ENCODE peak calls at places on chromosome 15, in four cellular contexts. B is tibial artery, U is pancreas, A is gastrocnemius medialis. F is an unnamed sample.

GRCh38 chr15:35674873-35675781 is 129.2 kb upstream of the DPH6 start:
- DNase-seq in U (no peak), B (no peak), A (no peak), F (peak)

GRCh38 chr15:85642693-85643058 is 152.0 kb downstream of the KLHL25 start:
- DNase-seq in B (peak), A (peak), U (no peak), F (peak)

GRCh38 chr15:75723171-75723846 is 10.7 kb upstream of the CSPG4 start:
- DNase-seq in U (no peak), B (peak), A (peak), F (no peak)

GRCh38 chr15:57398336-57398735 is 22.0 kb downstream of the CGNL1 start:
- DNase-seq in B (no peak), U (no peak), A (no peak), F (no peak)

GRCh38 chr15:70164910-70165791 is 67.4 kb upstream of the TLE3 start:
- DNase-seq in B (no peak), A (peak), U (peak), F (no peak)

GRCh38 chr15:57747206-57747605 is 40.7 kb downstream of the POLR2M start:
- DNase-seq in B (no peak), A (no peak), U (no peak), F (no peak)

GRCh38 chr15:29774900-29775299 is 47.4 kb downstream of the TJP1 start:
- DNase-seq in A (no peak), B (no peak), U (no peak), F (peak)

GRCh38 chr15:50265620-50266019 is at the start of gene HDC:
- DNase-seq in U (no peak), A (no peak), B (no peak), F (no peak)

GRCh38 chr15:95669146-95669922 is 661.2 kb upstream of the NR2F2 start:
- DNase-seq in A (no peak), B (no peak), U (no peak), F (peak)

GRCh38 chr15:49842331-49842730 is 221.5 kb downstream of the DTWD1 start:
- DNase-seq in A (no peak), U (no peak), B (no peak), F (no peak)

GRCh38 chr15:80856809-80857377 is 77.7 kb downstream of the CEMIP start:
- DNase-seq in A (peak), B (no peak), U (peak), F (peak)

GRCh38 chr15:41945221-41945620 is 27.1 kb downstream of the EHD4 start:
- DNase-seq in U (no peak), A (no peak), B (no peak), F (no peak)

GRCh38 chr15:73800662-73801345 is 47.7 kb upstream of the INSYN1 start:
- DNase-seq in A (peak), B (peak), U (no peak), F (peak)

GRCh38 chr15:92091155-92091734 is 237.7 kb downstream of the SLCO3A1 start:
- DNase-seq in U (peak), B (no peak), A (no peak), F (no peak)

GRCh38 chr15:97995192-97995591 is 34.7 kb downstream of the ARRDC4 start:
- DNase-seq in A (no peak), B (no peak), U (no peak), F (no peak)

GRCh38 chr15:97992831-97993230 is 32.3 kb downstream of the ARRDC4 start:
- DNase-seq in A (no peak), U (no peak), B (no peak), F (no peak)

GRCh38 chr15:97993310-97993738 is 32.8 kb downstream of the ARRDC4 start:
- DNase-seq in B (no peak), U (no peak), A (no peak), F (no peak)

GRCh38 chr15:97998307-97999071 is 38.0 kb downstream of the ARRDC4 start:
- DNase-seq in B (no peak), U (no peak), A (no peak), F (no peak)

DNA sequence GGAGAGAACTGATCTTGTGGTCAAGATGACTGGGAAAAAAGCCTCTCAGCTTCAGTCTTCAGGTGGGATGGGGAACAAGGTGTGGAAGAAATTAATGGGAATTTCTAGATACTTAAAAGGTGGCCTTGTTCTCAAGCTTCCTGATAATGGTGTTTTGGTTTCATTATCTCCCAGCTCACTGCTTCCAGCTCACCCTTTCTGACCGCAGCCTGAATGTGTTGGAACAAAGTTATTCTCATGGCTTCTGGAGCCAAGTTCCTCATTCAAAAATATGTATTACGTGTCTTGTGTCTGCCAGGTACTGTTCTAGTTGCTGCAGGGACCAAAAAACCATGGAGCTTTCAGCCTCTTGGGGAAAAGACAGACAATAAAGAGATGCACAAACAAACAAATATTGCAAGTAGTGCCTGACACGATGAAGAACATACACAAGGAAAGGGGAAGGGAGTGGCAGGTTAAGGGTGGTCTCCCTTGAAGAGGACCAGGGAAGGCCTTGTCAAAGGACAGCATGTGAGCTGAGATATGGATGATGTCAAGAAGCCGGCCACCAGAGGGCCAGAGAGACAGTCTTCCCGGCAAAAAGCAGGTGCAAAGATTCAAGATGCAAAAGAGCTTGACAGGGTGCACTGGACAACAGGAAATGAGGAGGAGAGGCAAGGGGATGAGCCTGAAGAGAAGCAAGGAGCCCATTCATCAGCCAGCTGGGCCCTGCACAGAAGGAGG is 35.5 kb downstream of the ARRDC4 start:
- DNase-seq in B (no peak), A (no peak), U (no peak), F (no peak)
- TF ChIP-seq CTCF in B (peak), A (peak), U (no peak), F (no peak)

GRCh38 chr15:52109559-52110451 is 2.8 kb downstream of the BCL2L10 start:
- DNase-seq in U (no peak), A (no peak), B (no peak), F (no peak)
- H3K4me3 ChIP-seq in U (no peak), A (no peak), B (no peak), F (no peak)

DNA sequence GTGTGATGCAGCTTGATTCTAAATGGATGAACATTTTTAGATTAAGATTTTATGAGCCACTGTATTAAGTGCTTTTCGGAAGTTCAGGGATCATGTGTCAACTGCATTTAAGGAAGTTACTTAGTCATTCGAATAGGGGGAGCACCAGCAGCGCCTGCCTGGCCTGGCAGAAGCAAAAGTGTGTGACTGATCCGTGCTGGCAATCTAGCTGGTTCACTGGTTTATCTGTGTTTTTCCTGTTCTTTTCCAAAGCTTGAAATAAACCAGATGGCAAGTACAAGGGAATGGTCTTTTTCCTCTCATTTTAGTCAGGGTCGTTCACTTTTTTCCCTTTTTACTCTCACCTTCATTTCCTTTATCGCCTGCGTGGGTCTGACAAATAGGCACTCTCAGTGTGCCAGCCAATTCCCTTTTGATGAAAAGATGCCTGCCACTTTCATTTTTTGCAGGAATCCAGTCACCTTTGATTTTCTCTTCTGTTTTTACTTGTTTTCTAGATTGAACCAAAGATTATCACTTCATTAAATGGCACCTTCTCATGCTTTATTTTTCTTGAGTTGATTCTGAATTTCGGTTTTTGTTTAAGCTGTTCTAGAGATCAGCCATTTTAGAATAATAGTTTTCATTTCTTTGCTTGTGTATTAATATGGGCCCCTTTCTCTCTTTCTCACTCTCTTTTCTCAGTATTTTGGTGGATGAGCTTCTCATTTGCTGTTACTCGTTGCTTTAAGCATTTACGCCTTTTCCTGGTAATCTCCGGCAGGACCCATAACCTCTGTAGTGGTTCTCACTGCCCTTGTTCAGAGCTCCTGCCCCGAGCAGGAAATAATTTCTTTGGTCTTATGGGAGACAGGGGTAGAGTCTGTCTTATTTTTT is 2.8 kb downstream of the ABHD2 start:
- DNase-seq in A (peak), U (peak), B (peak), F (peak)
- TF ChIP-seq CTCF in A (no peak), U (no peak), B (no peak), F (peak)

GRCh38 chr15:100891316-100892012 is 11.8 kb downstream of the ALDH1A3 start:
- DNase-seq in U (no peak), A (no peak), B (no peak), F (no peak)

GRCh38 chr15:100890850-100891249 is 11.2 kb downstream of the ALDH1A3 start:
- DNase-seq in B (no peak), A (no peak), U (no peak), F (no peak)

GRCh38 chr15:100889359-100890058 is 9.9 kb downstream of the ALDH1A3 start:
- DNase-seq in B (peak), A (peak), U (no peak), F (peak)

GRCh38 chr15:100892013-100892355 is 12.4 kb downstream of the ALDH1A3 start:
- DNase-seq in U (no peak), B (no peak), A (no peak), F (no peak)

DNA sequence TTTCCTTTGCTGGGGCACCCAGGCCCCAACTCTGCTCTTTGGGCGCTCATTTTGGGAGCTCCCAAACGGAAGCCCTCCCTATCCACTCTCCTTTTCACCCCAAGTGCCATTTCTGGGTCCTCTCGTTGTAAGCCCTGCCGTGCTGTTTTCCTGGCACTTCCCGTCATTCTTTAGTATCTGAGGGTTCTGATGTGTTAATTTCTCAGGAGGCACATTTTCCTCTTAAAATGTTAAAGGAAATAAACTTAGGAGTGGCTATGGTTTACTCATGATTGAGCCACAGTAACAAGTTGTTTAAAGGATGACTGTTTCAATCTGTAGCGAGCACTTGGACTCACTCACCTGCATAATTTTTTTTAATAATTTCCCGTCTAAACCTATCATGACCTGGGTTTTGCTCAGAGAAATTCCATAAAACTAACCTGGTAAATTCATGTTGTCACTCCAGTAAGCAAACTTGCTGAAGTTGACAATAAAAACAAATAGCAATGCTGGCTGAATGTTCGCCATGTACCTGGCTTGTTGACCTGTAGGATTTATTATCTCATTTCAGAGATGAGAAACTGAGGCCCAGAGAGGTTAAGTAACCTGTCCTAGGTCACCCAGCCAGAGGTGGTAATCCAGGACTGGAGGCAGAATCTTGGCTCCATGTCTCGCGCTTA is 10.6 kb downstream of the ALDH1A3 start:
- DNase-seq in B (no peak), U (no peak), A (no peak), F (no peak)
- H3K4me3 ChIP-seq in B (no peak), U (no peak), A (no peak), F (no peak)

DNA sequence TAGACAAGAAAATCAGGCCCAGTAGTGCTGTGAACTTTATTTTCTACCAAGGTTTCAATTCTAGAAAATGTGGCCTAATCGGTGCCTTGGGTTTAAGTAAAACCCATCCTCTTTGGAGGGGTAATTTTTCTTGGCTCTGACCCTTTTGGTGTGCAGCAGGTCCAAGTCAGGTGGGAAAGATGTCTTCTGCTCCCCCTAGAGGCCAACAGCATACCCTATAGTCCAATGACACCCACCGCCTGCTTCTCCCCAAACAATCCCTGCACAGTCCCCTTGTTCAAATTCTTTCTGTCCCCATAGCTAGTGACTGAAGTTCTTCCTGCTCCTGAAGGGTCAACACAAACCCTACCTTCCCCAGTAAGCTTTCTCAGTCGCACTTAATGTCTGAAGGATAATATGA is 261.8 kb upstream of the GOLGA6L4 start:
- DNase-seq in B (no peak), U (no peak), A (no peak), F (no peak)
- TF ChIP-seq CTCF in B (no peak), U (peak), A (no peak), F (peak)

GRCh38 chr15:71348597-71348996 is 233.3 kb downstream of the THSD4 start:
- DNase-seq in B (no peak), A (no peak), U (no peak), F (no peak)
- H3K4me3 ChIP-seq in B (no peak), A (no peak), U (no peak), F (no peak)

DNA sequence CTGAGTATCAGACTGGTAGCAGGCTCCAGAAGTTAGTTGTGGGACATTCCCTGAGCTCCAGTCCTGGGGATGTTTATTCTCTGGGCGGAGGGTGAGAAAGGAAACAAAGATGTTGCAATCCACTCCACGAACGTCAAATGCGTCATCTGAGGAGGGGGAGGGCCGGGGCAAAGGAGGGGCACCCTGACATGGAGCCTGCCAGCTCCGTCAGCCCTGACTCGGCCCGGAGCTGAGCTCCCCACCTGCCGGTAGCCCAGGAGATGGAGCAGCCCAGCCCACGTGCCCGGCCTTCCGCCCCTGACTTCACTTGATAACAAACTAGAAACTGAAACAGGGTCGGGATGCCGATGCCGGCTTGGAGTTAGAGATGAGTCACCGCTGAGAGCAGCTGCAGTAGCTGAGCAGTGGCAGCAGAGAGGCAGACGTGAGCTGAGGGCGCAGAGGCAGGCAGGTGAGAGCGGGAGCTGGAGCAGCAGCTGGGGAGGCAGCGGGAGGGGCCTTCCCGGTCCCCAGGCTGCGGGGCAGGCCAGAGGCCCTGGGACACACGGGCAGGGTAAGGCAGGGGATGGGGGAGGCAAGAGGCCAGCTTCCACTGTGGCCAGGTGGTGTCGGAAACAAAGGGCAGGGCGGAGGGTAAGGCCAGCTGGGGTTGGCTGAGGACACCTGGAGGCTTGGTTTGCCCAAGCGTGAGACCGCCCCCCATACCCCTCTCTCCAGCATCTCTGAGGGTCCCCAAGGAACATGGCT is at the start of gene ISG20:
- DNase-seq in A (peak), U (peak), B (peak), F (peak)
- TF ChIP-seq CTCF in A (peak), U (no peak), B (peak), F (peak)